ENCODE peak calls at places on chromosomes 16 and 17, in eight cellular contexts. U is NCI-H345, Y is NCI-H1092, D is SHP77, C is kidney glomerular epithelial cell, B is Karpas-422, N is iris pigment epithelial cell, A is RPMI7951. E is an unnamed sample.

GRCh38 chr17:65813306-65813705 is 251.9 kb upstream of the AXIN2 start:
- DNase-seq in U (no peak), Y (no peak), D (no peak), C (no peak), B (no peak), N (no peak), A (no peak), E (no peak)

GRCh38 chr17:28901866-28902818 is 737 bp downstream of the DHRS13 start:
- DNase-seq in U (peak), Y (peak), D (peak), C (peak), B (peak), N (no peak), A (peak), E (no peak)

GRCh38 chr16:80369559-80369958 is 171.2 kb upstream of the DYNLRB2 start:
- DNase-seq in U (no peak), Y (no peak), D (peak), C (peak), B (no peak), N (peak), A (peak), E (peak)

GRCh38 chr16:56231-56927 is 2.8 kb downstream of the SNRNP25 start:
- DNase-seq in U (no peak), Y (no peak), D (no peak), C (no peak), B (no peak), N (no peak), A (no peak), E (no peak)

GRCh38 chr16:87681990-87682570 is 79.8 kb downstream of the JPH3 start:
- DNase-seq in U (no peak), Y (no peak), D (peak), C (no peak), B (peak), N (peak), A (peak), E (no peak)

GRCh38 chr17:7982171-7982570 is 20.2 kb upstream of the GUCY2D start:
- DNase-seq in U (no peak), Y (no peak), D (no peak), C (no peak), B (no peak), N (peak), A (peak), E (no peak)

GRCh38 chr16:57028086-57028485 is 38.7 kb downstream of the NLRC5 start:
- DNase-seq in U (no peak), Y (no peak), D (no peak), C (no peak), B (no peak), N (no peak), A (no peak), E (no peak)

GRCh38 chr16:81522141-81522701 is 77.6 kb downstream of the CMIP start:
- DNase-seq in U (no peak), Y (no peak), D (no peak), C (no peak), B (peak), N (no peak), A (no peak), E (no peak)

GRCh38 chr16:75261590-75262078 is 10.2 kb upstream of the BCAR1 start:
- DNase-seq in U (no peak), Y (no peak), D (no peak), C (no peak), B (no peak), N (no peak), A (no peak), E (no peak)

GRCh38 chr17:75108193-75108592 is 1.6 kb upstream of the ARMC7 start:
- DNase-seq in U (no peak), Y (no peak), D (no peak), C (no peak), B (peak), N (no peak), A (no peak), E (no peak)

GRCh38 chr16:11604783-11605563 is 18.3 kb upstream of the LITAF start:
- DNase-seq in U (no peak), Y (no peak), D (no peak), C (no peak), B (no peak), N (peak), A (no peak), E (peak)

GRCh38 chr17:48719642-48720262 is 2.6 kb downstream of the PRAC1 start:
- DNase-seq in U (no peak), Y (no peak), D (no peak), C (no peak), B (no peak), N (no peak), A (no peak), E (peak)

GRCh38 chr16:1121601-1122000 is 25.6 kb upstream of the C1QTNF8 start:
- DNase-seq in U (no peak), Y (no peak), D (no peak), C (no peak), B (no peak), N (no peak), A (no peak), E (no peak)

GRCh38 chr17:79659376-79659775 is 48.5 kb upstream of the RBFOX3 start:
- DNase-seq in U (no peak), Y (no peak), D (peak), C (no peak), B (no peak), N (no peak), A (no peak), E (no peak)

GRCh38 chr16:48831081-48831722 is 221.2 kb upstream of the N4BP1 start:
- DNase-seq in U (no peak), Y (no peak), D (peak), C (no peak), B (peak), N (no peak), A (no peak), E (no peak)

GRCh38 chr16:86857807-86858206 is 279.5 kb downstream of the FOXL1 start:
- DNase-seq in U (no peak), Y (no peak), D (no peak), C (no peak), B (no peak), N (no peak), A (no peak), E (no peak)

GRCh38 chr17:8324913-8325312 is 14.7 kb upstream of the ODF4 start:
- DNase-seq in U (no peak), Y (no peak), D (no peak), C (no peak), B (peak), N (no peak), A (no peak), E (no peak)

GRCh38 chr17:50379733-50380132 is 6.7 kb downstream of the EME1 start:
- DNase-seq in U (no peak), Y (no peak), D (no peak), C (no peak), B (no peak), N (no peak), A (no peak), E (no peak)

GRCh38 chr16:76837872-76838271 is 353.1 kb upstream of the MON1B start:
- DNase-seq in U (no peak), Y (no peak), D (no peak), C (no peak), B (no peak), N (no peak), A (no peak), E (no peak)

GRCh38 chr16:87918866-87919680 is 17.3 kb downstream of the CA5A start:
- DNase-seq in U (no peak), Y (no peak), D (no peak), C (no peak), B (no peak), N (no peak), A (peak), E (no peak)

GRCh38 chr16:17258848-17259713 is 211.7 kb downstream of the XYLT1 start:
- DNase-seq in U (no peak), Y (no peak), D (no peak), C (no peak), B (peak), N (no peak), A (no peak), E (no peak)

GRCh38 chr17:61372436-61372835 is 27.2 kb upstream of the TBX2 start:
- DNase-seq in U (no peak), Y (no peak), D (no peak), C (no peak), B (no peak), N (no peak), A (no peak), E (no peak)

GRCh38 chr16:22375117-22375962 is 921 bp upstream of the CDR2 start:
- DNase-seq in U (peak), Y (peak), D (peak), C (no peak), B (peak), N (peak), A (no peak), E (no peak)

GRCh38 chr16:79183571-79183970 is 417.0 kb downstream of the MAF start:
- DNase-seq in U (no peak), Y (no peak), D (no peak), C (no peak), B (no peak), N (no peak), A (no peak), E (no peak)

GRCh38 chr17:44636562-44636961 is 19.7 kb upstream of the MEIOC start:
- DNase-seq in U (peak), Y (no peak), D (no peak), C (peak), B (peak), N (peak), A (peak), E (no peak)

GRCh38 chr16:58563235-58563634 is 47.9 kb downstream of the SETD6 start:
- DNase-seq in U (no peak), Y (no peak), D (no peak), C (peak), B (no peak), N (peak), A (peak), E (no peak)

GRCh38 chr17:50425682-50426471 is at the start of gene ACSF2:
- DNase-seq in U (peak), Y (no peak), D (no peak), C (no peak), B (peak), N (peak), A (peak), E (peak)

GRCh38 chr16:85390511-85391174 is 222.5 kb upstream of the GSE1 start:
- DNase-seq in U (peak), Y (peak), D (peak), C (peak), B (no peak), N (peak), A (peak), E (peak)

GRCh38 chr17:29933379-29933778 is 3.4 kb upstream of the SSH2 start:
- DNase-seq in U (peak), Y (no peak), D (peak), C (peak), B (no peak), N (peak), A (peak), E (no peak)

GRCh38 chr16:47493358-47494337 is 32.5 kb downstream of the PHKB start:
- DNase-seq in U (no peak), Y (no peak), D (no peak), C (no peak), B (peak), N (no peak), A (no peak), E (no peak)

GRCh38 chr17:1485748-1486376 is 6.6 kb downstream of the MYO1C start:
- DNase-seq in U (peak), Y (no peak), D (peak), C (no peak), B (peak), N (peak), A (peak), E (peak)

GRCh38 chr17:70040336-70040735 is 34.7 kb upstream of the KCNJ16 start:
- DNase-seq in U (no peak), Y (no peak), D (no peak), C (no peak), B (no peak), N (peak), A (no peak), E (no peak)

GRCh38 chr16:57372372-57373116 is at the start of gene CX3CL1:
- DNase-seq in U (no peak), Y (peak), D (no peak), C (peak), B (no peak), N (no peak), A (peak), E (peak)

GRCh38 chr16:10970065-10970464 is 25.7 kb downstream of the CLEC16A start:
- DNase-seq in U (no peak), Y (no peak), D (no peak), C (no peak), B (no peak), N (no peak), A (no peak), E (no peak)